ENCODE peak calls at places on chromosome 9, in five cellular contexts. One of them, this sample, is unnamed.

GRCh38 chr9:70478963-70479641 is 64.6 kb upstream of the KLF9 start:
- DNase-seq in H9: no peak
- DNase-seq in neural progenitor cell: no peak
- DNase-seq in neuronal stem cell: no peak
- DNase-seq in upper lobe of left lung: no peak
- DNase-seq in this sample: no peak

GRCh38 chr9:137279741-137280477 is 2.4 kb downstream of the TOR4A start:
- DNase-seq in H9: peak; percentile 38
- DNase-seq in neural progenitor cell: no peak
- DNase-seq in neuronal stem cell: no peak
- DNase-seq in upper lobe of left lung: peak; percentile 83
- DNase-seq in this sample: no peak

GRCh38 chr9:130054428-130054786 is 701 bp downstream of the GPR107 start:
- DNase-seq in H9: no peak
- DNase-seq in neural progenitor cell: no peak
- DNase-seq in neuronal stem cell: no peak
- DNase-seq in upper lobe of left lung: no peak
- DNase-seq in this sample: no peak

GRCh38 chr9:109856785-109857184 is 76.8 kb downstream of the PALM2AKAP2 start:
- DNase-seq in H9: peak; percentile 35
- DNase-seq in neural progenitor cell: peak; percentile 9
- DNase-seq in neuronal stem cell: no peak
- DNase-seq in upper lobe of left lung: no peak
- DNase-seq in this sample: peak; percentile 85

GRCh38 chr9:137463931-137464290 is 4.8 kb upstream of the NSMF start:
- DNase-seq in H9: no peak
- DNase-seq in neural progenitor cell: no peak
- DNase-seq in neuronal stem cell: no peak
- DNase-seq in upper lobe of left lung: peak; percentile 68
- DNase-seq in this sample: no peak

GRCh38 chr9:87040410-87041009 is 93.2 kb upstream of the GAS1 start:
- DNase-seq in H9: no peak
- DNase-seq in neural progenitor cell: no peak
- DNase-seq in neuronal stem cell: no peak
- DNase-seq in upper lobe of left lung: no peak
- DNase-seq in this sample: no peak

GRCh38 chr9:88983865-88984542 is 7.3 kb upstream of the S1PR3 start:
- DNase-seq in H9: no peak
- DNase-seq in neural progenitor cell: no peak
- DNase-seq in neuronal stem cell: no peak
- DNase-seq in upper lobe of left lung: no peak
- DNase-seq in this sample: no peak

GRCh38 chr9:96015876-96016686 is 140.6 kb downstream of the ERCC6L2 start:
- DNase-seq in H9: no peak
- DNase-seq in neural progenitor cell: no peak
- DNase-seq in neuronal stem cell: no peak
- DNase-seq in upper lobe of left lung: no peak
- DNase-seq in this sample: no peak

GRCh38 chr9:69815313-69815712 is 5.3 kb upstream of the CFAP95 start:
- DNase-seq in H9: no peak
- DNase-seq in neural progenitor cell: no peak
- DNase-seq in neuronal stem cell: no peak
- DNase-seq in upper lobe of left lung: no peak
- DNase-seq in this sample: no peak

GRCh38 chr9:81969971-81970370 is 18.6 kb upstream of the SPATA31D1 start:
- DNase-seq in H9: no peak
- DNase-seq in neural progenitor cell: no peak
- DNase-seq in neuronal stem cell: no peak
- DNase-seq in upper lobe of left lung: no peak
- DNase-seq in this sample: no peak

GRCh38 chr9:116464987-116465571 is 222.0 kb upstream of the TRIM32 start:
- DNase-seq in H9: no peak
- DNase-seq in neural progenitor cell: peak; percentile 67
- DNase-seq in neuronal stem cell: peak; percentile 37
- DNase-seq in upper lobe of left lung: no peak
- DNase-seq in this sample: no peak

GRCh38 chr9:76905984-76906861 is at the start of gene PRUNE2:
- DNase-seq in H9: peak; percentile 97
- DNase-seq in neural progenitor cell: peak; percentile 92
- DNase-seq in neuronal stem cell: peak; percentile 77
- DNase-seq in upper lobe of left lung: peak; percentile 94
- DNase-seq in this sample: peak; percentile 28

GRCh38 chr9:28699632-28700031 is 1126.4 kb upstream of the C9orf72 start:
- DNase-seq in H9: no peak
- DNase-seq in neural progenitor cell: no peak
- DNase-seq in neuronal stem cell: no peak
- DNase-seq in upper lobe of left lung: no peak
- DNase-seq in this sample: no peak

DNA sequence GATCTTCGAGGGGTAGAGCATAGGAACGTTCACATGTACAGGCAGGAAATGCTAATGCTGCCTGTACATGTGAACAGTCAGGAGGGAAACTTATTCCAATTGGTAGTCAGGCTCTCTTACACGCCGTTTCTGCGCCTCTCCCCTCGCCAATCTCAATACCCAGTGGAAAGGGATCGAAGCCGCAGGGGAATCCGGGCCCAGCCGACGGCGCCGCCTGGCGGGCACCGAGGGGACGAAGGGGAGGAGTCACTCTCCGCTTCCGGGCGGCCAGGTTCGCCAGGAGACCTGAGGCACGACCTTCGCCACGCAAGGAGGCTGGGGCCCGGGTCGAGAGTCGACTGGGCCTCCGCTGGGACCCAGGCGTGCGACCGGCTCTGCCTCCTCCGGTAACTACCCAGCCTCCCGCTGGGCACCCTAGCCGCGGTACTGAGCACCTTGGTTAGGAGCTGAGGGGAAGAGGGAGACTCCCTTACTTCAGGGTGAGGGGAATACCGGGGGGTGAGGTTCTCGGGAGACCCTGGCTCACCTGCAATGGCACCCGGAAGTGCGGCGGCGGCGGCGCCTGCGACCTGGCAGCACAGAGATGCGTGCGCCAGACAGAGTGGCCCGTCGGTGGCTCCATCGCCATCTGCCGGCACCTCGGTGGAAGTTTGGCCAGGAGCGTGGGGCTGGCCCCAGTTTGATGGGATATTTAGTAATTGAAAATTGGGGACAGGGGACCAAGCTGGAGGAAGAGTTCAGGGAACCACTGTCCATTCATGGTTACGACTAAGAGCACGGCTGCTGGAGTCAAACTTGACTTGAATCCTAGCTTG is at the start of gene PIGO:
- DNase-seq in H9: peak; percentile 95
- DNase-seq in neural progenitor cell: peak; percentile 93
- DNase-seq in neuronal stem cell: peak; percentile 82
- DNase-seq in upper lobe of left lung: peak; percentile 98
- DNase-seq in this sample: peak; percentile 73
- H3K27ac ChIP-seq in H9: peak within 1 kb of the TSS; percentile 63
- H3K27ac ChIP-seq in neural progenitor cell: peak within 1 kb of the TSS; percentile 88
- H3K27ac ChIP-seq in neuronal stem cell: peak within 1 kb of the TSS; percentile 89
- H3K27ac ChIP-seq in upper lobe of left lung: peak within 1 kb of the TSS; percentile 95
- H3K27ac ChIP-seq in this sample: peak within 1 kb of the TSS; percentile 94

DNA sequence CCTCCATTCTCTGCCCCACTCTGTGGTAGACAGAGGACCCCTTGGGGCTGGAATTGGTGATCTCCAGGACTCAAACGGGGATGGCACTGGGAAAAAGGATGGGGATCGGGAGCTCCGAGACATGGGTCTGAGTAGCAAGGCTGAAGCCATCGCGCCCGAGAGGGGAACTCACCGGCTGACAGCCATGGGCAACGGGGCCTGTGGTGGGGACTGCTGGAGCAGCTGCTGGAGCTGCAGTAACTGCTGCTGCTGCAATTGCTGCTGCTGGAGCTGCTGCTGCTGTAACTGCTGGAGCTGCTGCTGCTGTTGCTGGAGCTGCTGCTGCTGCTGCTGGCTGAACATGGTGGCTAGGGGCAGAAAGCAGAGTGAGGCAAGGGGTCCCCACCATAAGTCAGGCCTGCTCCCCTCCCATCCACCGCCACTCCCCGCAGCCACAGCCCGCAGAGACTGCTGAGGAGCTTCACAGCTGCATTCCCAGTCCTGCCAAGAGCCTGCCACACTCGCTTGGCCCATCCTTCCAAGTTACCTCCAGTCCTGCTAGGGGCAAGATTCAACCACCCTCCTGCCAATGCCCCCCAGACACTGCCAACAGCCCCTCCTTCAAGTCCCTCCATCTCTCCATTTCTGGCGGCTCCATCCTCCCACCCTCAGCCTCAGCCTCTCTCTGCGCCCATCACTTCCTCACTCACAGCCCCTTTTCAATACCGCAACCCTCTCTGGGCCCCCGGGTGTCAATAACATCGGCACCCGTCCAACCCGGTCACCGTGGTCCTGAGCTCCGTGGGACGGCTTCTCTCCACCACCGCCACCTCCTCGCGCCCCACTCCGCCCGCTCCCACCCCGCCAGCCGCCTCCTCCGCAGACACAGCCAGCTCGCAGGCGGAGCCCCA is 611 bp downstream of the CIZ1 start:
- DNase-seq in H9: no peak
- DNase-seq in neural progenitor cell: peak; percentile 23
- DNase-seq in neuronal stem cell: no peak
- DNase-seq in upper lobe of left lung: no peak
- DNase-seq in this sample: no peak
- H3K27ac ChIP-seq in H9: no peak overlapping the region
- H3K27ac ChIP-seq in neural progenitor cell: no peak overlapping the region
- H3K27ac ChIP-seq in neuronal stem cell: no peak overlapping the region
- H3K27ac ChIP-seq in upper lobe of left lung: peak overlapping the region; percentile 96
- H3K27ac ChIP-seq in this sample: peak overlapping the region; percentile 82

GRCh38 chr9:85230081-85230480 is 511.7 kb downstream of the AGTPBP1 start:
- DNase-seq in H9: no peak
- DNase-seq in neural progenitor cell: no peak
- DNase-seq in neuronal stem cell: no peak
- DNase-seq in upper lobe of left lung: no peak
- DNase-seq in this sample: no peak

GRCh38 chr9:85223506-85224108 is 518.1 kb downstream of the AGTPBP1 start:
- DNase-seq in H9: no peak
- DNase-seq in neural progenitor cell: no peak
- DNase-seq in neuronal stem cell: no peak
- DNase-seq in upper lobe of left lung: no peak
- DNase-seq in this sample: no peak

GRCh38 chr9:85228111-85228855 is 513.5 kb downstream of the AGTPBP1 start:
- DNase-seq in H9: no peak
- DNase-seq in neural progenitor cell: no peak
- DNase-seq in neuronal stem cell: no peak
- DNase-seq in upper lobe of left lung: no peak
- DNase-seq in this sample: no peak

GRCh38 chr9:85224301-85224700 is 517.5 kb downstream of the AGTPBP1 start:
- DNase-seq in H9: no peak
- DNase-seq in neural progenitor cell: no peak
- DNase-seq in neuronal stem cell: no peak
- DNase-seq in upper lobe of left lung: no peak
- DNase-seq in this sample: no peak

GRCh38 chr9:85224729-85225128 is 517.0 kb downstream of the AGTPBP1 start:
- DNase-seq in H9: no peak
- DNase-seq in neural progenitor cell: no peak
- DNase-seq in neuronal stem cell: no peak
- DNase-seq in upper lobe of left lung: no peak
- DNase-seq in this sample: no peak
- H3K27ac ChIP-seq in H9: no peak overlapping the region
- H3K27ac ChIP-seq in neural progenitor cell: no peak overlapping the region
- H3K27ac ChIP-seq in neuronal stem cell: no peak overlapping the region
- H3K27ac ChIP-seq in upper lobe of left lung: no peak overlapping the region
- H3K27ac ChIP-seq in this sample: no peak overlapping the region

GRCh38 chr9:105241356-105242043 is 3.0 kb upstream of the SLC44A1 start:
- DNase-seq in H9: no peak
- DNase-seq in neural progenitor cell: no peak
- DNase-seq in neuronal stem cell: no peak
- DNase-seq in upper lobe of left lung: no peak
- DNase-seq in this sample: no peak
- H3K27ac ChIP-seq in H9: no peak overlapping the region
- H3K27ac ChIP-seq in neural progenitor cell: no peak overlapping the region
- H3K27ac ChIP-seq in neuronal stem cell: no peak overlapping the region
- H3K27ac ChIP-seq in upper lobe of left lung: no peak overlapping the region
- H3K27ac ChIP-seq in this sample: no peak overlapping the region

DNA sequence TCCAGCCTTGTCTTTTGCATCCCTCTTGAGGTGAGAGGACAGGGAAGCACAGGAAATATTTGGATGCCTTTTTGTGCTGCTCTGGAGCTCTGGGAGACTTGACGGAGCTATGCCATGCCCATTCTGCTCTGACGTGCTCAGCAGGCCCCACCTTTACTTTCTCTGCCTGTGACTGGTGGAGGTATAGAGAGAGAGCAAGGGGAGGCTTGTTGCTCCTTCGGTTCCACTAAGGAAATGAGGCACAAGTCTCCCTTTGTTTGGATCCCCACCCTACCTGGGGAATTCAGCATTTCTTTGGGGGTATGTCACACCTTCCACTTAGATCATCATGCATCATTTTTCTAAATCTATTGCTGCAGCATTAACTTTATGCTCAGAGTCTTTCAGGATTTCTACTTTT is 121.8 kb upstream of the CNTLN start:
- DNase-seq in H9: no peak
- DNase-seq in neural progenitor cell: no peak
- DNase-seq in neuronal stem cell: no peak
- DNase-seq in upper lobe of left lung: no peak
- DNase-seq in this sample: no peak
- H3K27ac ChIP-seq in H9: no peak overlapping the region
- H3K27ac ChIP-seq in neural progenitor cell: no peak overlapping the region
- H3K27ac ChIP-seq in neuronal stem cell: no peak overlapping the region
- H3K27ac ChIP-seq in upper lobe of left lung: no peak overlapping the region
- H3K27ac ChIP-seq in this sample: no peak overlapping the region

DNA sequence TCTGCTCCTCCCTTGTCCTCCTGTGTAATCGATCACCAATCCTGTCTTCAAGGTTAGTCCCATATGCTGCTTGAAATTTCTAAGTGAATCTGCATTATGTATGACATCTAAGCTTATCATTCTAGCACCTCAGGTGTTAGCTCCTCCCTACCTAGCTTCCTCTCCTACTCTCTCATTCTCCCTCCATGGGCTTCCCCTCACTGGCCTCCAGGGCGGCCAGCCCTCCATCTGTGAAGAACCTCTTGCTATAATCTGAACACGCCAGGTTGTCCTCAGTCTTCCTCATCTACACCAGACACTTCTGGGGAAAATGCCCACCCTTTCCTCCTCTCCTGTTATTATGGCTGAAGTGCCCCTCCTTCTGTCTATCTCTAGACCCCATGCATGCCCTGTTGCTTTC is 599.3 kb upstream of the KLF4 start:
- DNase-seq in H9: no peak
- DNase-seq in neural progenitor cell: no peak
- DNase-seq in neuronal stem cell: no peak
- DNase-seq in upper lobe of left lung: no peak
- DNase-seq in this sample: no peak
- H3K27ac ChIP-seq in H9: no peak overlapping the region
- H3K27ac ChIP-seq in neural progenitor cell: no peak overlapping the region
- H3K27ac ChIP-seq in neuronal stem cell: no peak overlapping the region
- H3K27ac ChIP-seq in upper lobe of left lung: no peak overlapping the region
- H3K27ac ChIP-seq in this sample: no peak overlapping the region

This sample was measured in caudate nucleus.